ENCODE peak calls at places on chromosomes 5 and 9, in eight cellular contexts. V, O, W, P, S, R, U and Q are unnamed samples.

GRCh38 chr5:52776116-52776515 is 11.6 kb upstream of the ITGA1 start:
- DNase-seq in W (no peak), O (no peak), U (no peak), V (no peak), P (no peak), S (no peak), R (no peak), Q (no peak)

GRCh38 chr5:151215546-151215880 is 8.4 kb downstream of the CCDC69 start:
- DNase-seq in W (no peak), R (no peak), P (no peak), S (no peak), V (no peak), O (no peak), U (no peak), Q (no peak)

GRCh38 chr9:97704851-97705250 is 7.7 kb upstream of the XPA start:
- DNase-seq in W (no peak), P (no peak), S (no peak), V (no peak), O (no peak), R (no peak), U (no peak), Q (no peak)

GRCh38 chr5:65803699-65804426 is 81.9 kb downstream of the NLN start:
- DNase-seq in S (no peak), V (no peak), O (no peak), W (no peak), P (no peak), R (no peak), U (no peak), Q (no peak)

GRCh38 chr5:3049261-3049660 is 297.8 kb upstream of the IRX2 start:
- DNase-seq in V (no peak), P (no peak), S (no peak), O (no peak), W (no peak), U (no peak), R (no peak), Q (no peak)

GRCh38 chr9:112241491-112241890 is 66.4 kb upstream of the SUSD1 start:
- DNase-seq in W (peak), R (no peak), S (no peak), V (no peak), O (no peak), P (no peak), U (no peak), Q (no peak)

GRCh38 chr9:69307446-69308216 is 17.4 kb upstream of the ENTREP1 start:
- DNase-seq in V (no peak), R (no peak), P (no peak), W (no peak), S (no peak), O (no peak), U (no peak), Q (no peak)

GRCh38 chr9:131667576-131667975 is 72.3 kb downstream of the RAPGEF1 start:
- DNase-seq in P (no peak), O (no peak), W (no peak), S (no peak), V (no peak), R (no peak), U (no peak), Q (no peak)

GRCh38 chr5:63911871-63912270 is 50.4 kb downstream of the HTR1A start:
- DNase-seq in V (no peak), R (no peak), W (peak), U (no peak), S (no peak), P (no peak), O (no peak), Q (no peak)

GRCh38 chr5:9930156-9930555 is 300.0 kb upstream of the TAS2R1 start:
- DNase-seq in P (no peak), S (no peak), V (no peak), W (no peak), R (no peak), O (no peak), U (no peak), Q (no peak)

GRCh38 chr5:171478946-171479775 is 59.7 kb downstream of the FGF18 start:
- DNase-seq in V (no peak), U (no peak), O (no peak), R (no peak), P (no peak), W (no peak), S (no peak), Q (no peak)

GRCh38 chr5:93236807-93237421 is 344.1 kb downstream of the NR2F1-AS1 start:
- DNase-seq in V (no peak), O (peak), P (no peak), U (no peak), W (peak), S (no peak), R (no peak), Q (no peak)

GRCh38 chr5:141650851-141651727 is at the start of gene FCHSD1:
- DNase-seq in S (no peak), O (peak), R (peak), V (peak), P (peak), U (peak), W (peak), Q (peak)

GRCh38 chr9:116596646-116597045 is 90.5 kb upstream of the TRIM32 start:
- DNase-seq in O (no peak), V (no peak), S (no peak), W (no peak), U (no peak), P (no peak), R (no peak), Q (no peak)

GRCh38 chr9:115630126-115630840 is 512.3 kb upstream of the TNC start:
- DNase-seq in W (no peak), O (no peak), P (no peak), S (no peak), U (no peak), V (no peak), R (no peak), Q (no peak)

GRCh38 chr9:89434636-89435314 is 63.1 kb downstream of the SEMA4D start:
- DNase-seq in P (no peak), R (no peak), S (no peak), U (no peak), W (no peak), V (no peak), O (no peak), Q (no peak)

GRCh38 chr9:89436326-89436725 is 61.6 kb downstream of the SEMA4D start:
- DNase-seq in R (no peak), S (no peak), W (no peak), O (no peak), P (no peak), V (no peak), U (no peak), Q (no peak)

GRCh38 chr9:89433826-89434225 is 64.1 kb downstream of the SEMA4D start:
- DNase-seq in S (no peak), O (no peak), W (no peak), P (no peak), R (no peak), U (no peak), V (no peak), Q (no peak)

GRCh38 chr9:89436963-89437625 is 60.8 kb downstream of the SEMA4D start:
- DNase-seq in R (peak), W (no peak), P (no peak), V (peak), U (peak), S (no peak), O (no peak), Q (no peak)

DNA sequence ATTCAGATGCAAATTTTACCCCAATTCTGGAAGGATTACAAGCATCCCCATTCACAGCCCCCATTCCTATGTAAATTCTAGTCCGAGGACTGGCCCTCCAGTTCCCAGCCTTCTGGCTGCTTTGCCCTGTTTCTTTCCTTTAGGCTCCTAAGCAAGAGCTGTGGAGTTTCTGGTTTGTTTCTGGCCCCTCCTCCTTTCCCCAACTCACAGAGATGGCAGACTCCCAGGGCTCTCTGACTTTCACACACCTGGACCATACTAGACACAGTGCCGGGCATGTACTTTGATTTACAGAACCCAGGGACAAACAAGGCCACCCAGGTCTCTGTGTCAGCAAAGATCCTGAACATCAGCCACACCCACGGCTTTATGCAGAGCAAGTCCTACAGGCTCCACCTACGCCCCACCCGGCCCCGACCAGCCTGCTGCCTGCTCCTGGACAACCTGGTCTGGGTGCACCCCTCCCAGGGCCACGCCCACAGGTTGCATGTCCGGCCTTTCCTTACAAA is 62.5 kb downstream of the SEMA4D start:
- DNase-seq in W (peak), P (no peak), O (peak), R (no peak), S (peak), V (peak), U (peak), Q (no peak)
- H3K27ac ChIP-seq in W (no peak), P (no peak), O (no peak), R (no peak), S (no peak), V (no peak), U (peak), Q (no peak)

GRCh38 chr9:92236915-92237314 is 56.6 kb downstream of the IARS1 start:
- DNase-seq in O (no peak), U (no peak), R (no peak), P (no peak), S (no peak), W (no peak), V (no peak), Q (no peak)

GRCh38 chr9:92247296-92247695 is 46.2 kb downstream of the IARS1 start:
- DNase-seq in S (no peak), U (no peak), W (no peak), R (no peak), P (no peak), O (no peak), V (no peak), Q (no peak)

GRCh38 chr9:92242779-92243136 is 50.7 kb downstream of the IARS1 start:
- DNase-seq in P (no peak), O (no peak), V (no peak), R (no peak), W (no peak), U (no peak), S (no peak), Q (no peak)

GRCh38 chr9:92245005-92245797 is 48.3 kb downstream of the IARS1 start:
- DNase-seq in V (no peak), P (no peak), W (peak), R (no peak), S (no peak), O (no peak), U (no peak), Q (no peak)

GRCh38 chr9:92242115-92242778 is 51.2 kb downstream of the IARS1 start:
- DNase-seq in S (no peak), W (no peak), U (no peak), R (no peak), O (no peak), V (no peak), P (peak), Q (no peak)
- TF ChIP-seq CTCF in S (peak), W (peak), U (no peak), R (peak), O (peak), V (peak), P (peak), Q (no peak)

GRCh38 chr9:120411862-120412424 is 168.0 kb downstream of the CDK5RAP2 start:
- DNase-seq in S (no peak), U (no peak), O (no peak), R (no peak), V (no peak), W (no peak), P (no peak), Q (no peak)
- H3K27ac ChIP-seq in S (no peak), U (no peak), O (no peak), R (no peak), V (no peak), W (no peak), P (no peak), Q (no peak)

GRCh38 chr9:128323192-128323730 is 622 bp downstream of the COQ4 start:
- DNase-seq in V (no peak), R (no peak), U (no peak), P (no peak), O (no peak), W (no peak), S (no peak), Q (no peak)
- TF ChIP-seq CTCF in V (no peak), R (no peak), U (no peak), P (no peak), O (no peak), W (no peak), S (no peak), Q (no peak)

DNA sequence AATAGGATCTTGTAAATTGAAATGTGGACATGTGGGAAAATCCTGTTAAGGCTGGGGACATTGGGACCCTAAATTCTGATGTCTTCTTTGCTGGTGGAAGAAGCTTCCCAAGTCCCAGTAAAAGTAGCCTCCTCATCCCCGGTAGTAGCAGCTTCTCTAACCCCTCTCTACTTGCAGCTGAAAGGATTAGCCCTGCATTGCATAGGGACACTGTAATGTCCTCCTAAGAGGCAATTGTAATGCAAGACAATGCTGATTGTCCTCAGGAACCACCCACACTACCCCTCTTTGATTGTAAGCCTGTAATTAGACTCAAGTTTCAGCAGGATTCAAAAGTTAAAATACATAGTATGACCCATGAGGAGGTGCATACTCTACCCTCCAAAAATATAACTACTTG is 1938.4 kb upstream of the C9orf72 start:
- DNase-seq in S (peak), U (no peak), R (no peak), V (no peak), P (no peak), O (no peak), W (no peak), Q (no peak)
- H3K27ac ChIP-seq in S (no peak), U (no peak), R (no peak), V (no peak), P (no peak), O (no peak), W (no peak), Q (no peak)

GRCh38 chr9:98808411-98808815 is 943 bp downstream of the GALNT12 start:
- DNase-seq in U (no peak), P (no peak), R (no peak), V (peak), S (peak), W (peak), O (peak), Q (no peak)

GRCh38 chr9:98807811-98808195 is 333 bp downstream of the GALNT12 start:
- DNase-seq in S (peak), V (peak), R (no peak), O (no peak), W (no peak), P (no peak), U (no peak), Q (no peak)

GRCh38 chr9:98807070-98807810 is at the start of gene GALNT12:
- DNase-seq in O (peak), W (no peak), V (peak), P (peak), S (peak), U (peak), R (no peak), Q (no peak)

GRCh38 chr9:98805506-98806272 is 1.8 kb upstream of the GALNT12 start:
- DNase-seq in V (no peak), W (no peak), O (peak), U (no peak), P (no peak), S (no peak), R (no peak), Q (no peak)

GRCh38 chr9:98806394-98807069 is 938 bp upstream of the GALNT12 start:
- DNase-seq in W (peak), S (no peak), P (no peak), V (no peak), R (no peak), U (no peak), O (no peak), Q (no peak)
- TF ChIP-seq CTCF in W (peak), S (peak), P (peak), V (peak), R (no peak), U (no peak), O (peak), Q (no peak)

DNA sequence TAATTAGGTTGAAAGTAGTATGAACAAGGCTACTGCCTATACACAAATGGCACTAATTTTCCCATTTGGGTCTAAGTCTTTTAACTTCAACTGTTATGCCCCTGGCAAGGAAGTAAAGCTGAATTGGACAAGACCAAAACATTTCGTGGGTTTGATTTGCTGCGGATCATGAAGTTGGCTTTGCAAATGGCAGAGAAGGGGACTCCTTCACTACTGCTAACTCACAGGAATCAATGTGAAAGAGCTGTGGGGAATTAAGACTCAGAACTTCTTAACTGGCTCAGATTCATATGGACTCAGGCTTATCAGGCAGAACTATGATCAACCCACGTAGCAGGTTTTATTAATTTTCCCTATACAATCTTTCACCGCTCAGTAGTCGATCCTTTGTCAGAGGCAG is 73.8 kb upstream of the IFNE start:
- DNase-seq in R (no peak), V (no peak), U (no peak), W (no peak), S (no peak), P (no peak), O (no peak), Q (no peak)
- H3K27ac ChIP-seq in R (no peak), V (no peak), U (no peak), W (peak), S (no peak), P (peak), O (peak), Q (no peak)

GRCh38 chr5:178589180-178590140 is 733 bp downstream of the COL23A1 start:
- DNase-seq in V (peak), P (no peak), U (no peak), S (peak), R (peak), O (no peak), W (no peak), Q (no peak)
- TF ChIP-seq CTCF in V (no peak), P (no peak), U (no peak), S (peak), R (peak), O (no peak), W (no peak), Q (no peak)

GRCh38 chr5:35339616-35340100 is 109.4 kb upstream of the PRLR start:
- DNase-seq in S (no peak), O (peak), V (no peak), U (no peak), P (no peak), W (no peak), R (no peak), Q (no peak)

GRCh38 chr5:35337332-35338168 is 107.3 kb upstream of the PRLR start:
- DNase-seq in O (peak), W (no peak), V (no peak), S (no peak), R (no peak), P (no peak), U (no peak), Q (no peak)

GRCh38 chr5:35341189-35341588 is 110.9 kb upstream of the PRLR start:
- DNase-seq in R (no peak), V (no peak), W (no peak), S (no peak), U (no peak), O (peak), P (no peak), Q (no peak)

GRCh38 chr5:35338169-35338476 is 107.8 kb upstream of the PRLR start:
- DNase-seq in S (no peak), P (no peak), R (no peak), V (no peak), O (peak), W (no peak), U (no peak), Q (no peak)

DNA sequence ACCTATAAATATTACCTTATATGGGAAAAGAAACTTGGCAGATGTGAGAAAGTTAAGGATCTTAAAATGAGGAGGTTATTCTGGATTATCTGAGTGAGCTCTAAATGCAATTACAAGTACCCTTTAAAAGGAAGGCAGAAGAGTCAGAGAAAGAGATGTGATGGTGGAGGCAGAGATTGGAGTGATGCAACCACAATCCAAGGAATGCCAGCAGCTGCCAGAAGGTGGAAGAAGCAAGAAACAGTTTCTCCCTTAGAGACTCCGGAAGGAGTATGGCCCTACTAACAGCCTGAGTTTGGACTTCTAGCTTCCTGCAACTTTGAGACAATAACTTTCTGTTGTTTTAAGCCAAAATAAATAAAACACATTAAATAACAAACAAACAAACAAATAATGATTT is 108.7 kb upstream of the PRLR start:
- DNase-seq in O (no peak), S (no peak), V (no peak), R (no peak), U (no peak), P (no peak), W (no peak), Q (no peak)
- H3K27ac ChIP-seq in O (no peak), S (no peak), V (no peak), R (no peak), U (no peak), P (no peak), W (no peak), Q (no peak)